ENCODE peak calls at places on chromosome 14, in ten cellular contexts. Q, E, A, P, D, B, O, W, Z and J are unnamed samples. For H3K9me3, the result is how much of the 10 kb centered on the place peaks cover.

GRCh38 chr14:22646570-22647254 is 2.6 kb upstream of the OR6J1 start:
- DNase-seq in Q (no peak), E (no peak), A (no peak), P (no peak), D (no peak), B (no peak), O (no peak), W (no peak), Z (no peak), J (no peak)

GRCh38 chr14:24055971-24056799 is 4.4 kb downstream of the CARMIL3 start:
- DNase-seq in Q (no peak), E (no peak), A (no peak), P (no peak), D (no peak), B (peak), O (no peak), W (no peak), Z (no peak), J (no peak)

GRCh38 chr14:22546722-22547071 is 42.3 kb downstream of the DAD1 start:
- DNase-seq in Q (no peak), E (no peak), A (no peak), P (no peak), D (no peak), B (no peak), O (no peak), W (no peak), Z (no peak), J (no peak)

GRCh38 chr14:57714487-57714899 is 151.4 kb downstream of the SLC35F4 start:
- DNase-seq in Q (no peak), E (no peak), A (no peak), P (no peak), D (no peak), B (no peak), O (no peak), W (no peak), Z (no peak), J (no peak)

GRCh38 chr14:58572092-58572853 is 65.5 kb upstream of the DACT1 start:
- DNase-seq in Q (no peak), E (no peak), A (peak), P (no peak), D (peak), B (no peak), O (no peak), W (peak), Z (no peak), J (no peak)

GRCh38 chr14:50971122-50971781 is 27.0 kb upstream of the PYGL start:
- DNase-seq in Q (no peak), E (no peak), A (no peak), P (no peak), D (no peak), B (no peak), O (no peak), W (no peak), Z (no peak), J (no peak)

GRCh38 chr14:50101417-50101816 is 15.0 kb downstream of the VCPKMT start:
- DNase-seq in Q (no peak), E (no peak), A (no peak), P (no peak), D (no peak), B (no peak), O (no peak), W (no peak), Z (no peak), J (no peak)

GRCh38 chr14:104694475-104694950 is 5.1 kb downstream of the INF2 start:
- DNase-seq in Q (no peak), E (no peak), A (no peak), P (no peak), D (no peak), B (no peak), O (no peak), W (no peak), Z (no peak), J (no peak)

GRCh38 chr14:59543873-59544272 is 32.7 kb downstream of the CCDC175 start:
- DNase-seq in Q (no peak), E (no peak), A (no peak), P (no peak), D (no peak), B (no peak), O (no peak), W (no peak), Z (no peak), J (no peak)

GRCh38 chr14:50003213-50004021 is 110.5 kb downstream of the ARF6 start:
- DNase-seq in Q (peak), E (peak), A (peak), P (peak), D (peak), B (peak), O (no peak), W (peak), Z (peak), J (peak)

GRCh38 chr14:77505031-77505430 is 6.4 kb upstream of the ISM2 start:
- DNase-seq in Q (no peak), E (no peak), A (no peak), P (no peak), D (no peak), B (no peak), O (no peak), W (no peak), Z (no peak), J (no peak)

GRCh38 chr14:77503138-77503537 is 4.5 kb upstream of the ISM2 start:
- DNase-seq in Q (no peak), E (no peak), A (no peak), P (no peak), D (no peak), B (no peak), O (no peak), W (no peak), Z (no peak), J (no peak)

GRCh38 chr14:77498984-77499527 is 440 bp upstream of the ISM2 start:
- DNase-seq in Q (no peak), E (no peak), A (no peak), P (no peak), D (no peak), B (no peak), O (no peak), W (no peak), Z (no peak), J (no peak)

GRCh38 chr14:77498120-77498979 is at the start of gene ISM2:
- DNase-seq in Q (peak), E (no peak), A (peak), P (no peak), D (peak), B (no peak), O (peak), W (no peak), Z (peak), J (no peak)

GRCh38 chr14:77502109-77502782 is 3.6 kb upstream of the ISM2 start:
- DNase-seq in Q (no peak), E (no peak), A (no peak), P (no peak), D (no peak), B (no peak), O (no peak), W (no peak), Z (no peak), J (no peak)
- H3K9me3 ChIP-seq in Q (under half), E (under half), A (under half), P (under half), D (under half), B (under half), O (under half), W (under half), Z (under half), J (under half)

GRCh38 chr14:74921053-74921620 is 1.9 kb downstream of the RPS6KL1 start:
- DNase-seq in Q (no peak), E (no peak), A (no peak), P (no peak), D (no peak), B (no peak), O (no peak), W (no peak), Z (no peak), J (no peak)
- H3K9me3 ChIP-seq in Q (under half), E (under half), A (under half), P (under half), D (under half), B (under half), O (under half), W (under half), Z (under half), J (under half)

GRCh38 chr14:74238974-74239847 is at the start of gene VSX2:
- DNase-seq in Q (no peak), E (no peak), A (no peak), P (no peak), D (no peak), B (no peak), O (no peak), W (no peak), Z (no peak), J (no peak)
- H3K9me3 ChIP-seq in Q (under half), E (under half), A (under half), P (under half), D (under half), B (under half), O (under half), W (under half), Z (under half), J (under half)

DNA sequence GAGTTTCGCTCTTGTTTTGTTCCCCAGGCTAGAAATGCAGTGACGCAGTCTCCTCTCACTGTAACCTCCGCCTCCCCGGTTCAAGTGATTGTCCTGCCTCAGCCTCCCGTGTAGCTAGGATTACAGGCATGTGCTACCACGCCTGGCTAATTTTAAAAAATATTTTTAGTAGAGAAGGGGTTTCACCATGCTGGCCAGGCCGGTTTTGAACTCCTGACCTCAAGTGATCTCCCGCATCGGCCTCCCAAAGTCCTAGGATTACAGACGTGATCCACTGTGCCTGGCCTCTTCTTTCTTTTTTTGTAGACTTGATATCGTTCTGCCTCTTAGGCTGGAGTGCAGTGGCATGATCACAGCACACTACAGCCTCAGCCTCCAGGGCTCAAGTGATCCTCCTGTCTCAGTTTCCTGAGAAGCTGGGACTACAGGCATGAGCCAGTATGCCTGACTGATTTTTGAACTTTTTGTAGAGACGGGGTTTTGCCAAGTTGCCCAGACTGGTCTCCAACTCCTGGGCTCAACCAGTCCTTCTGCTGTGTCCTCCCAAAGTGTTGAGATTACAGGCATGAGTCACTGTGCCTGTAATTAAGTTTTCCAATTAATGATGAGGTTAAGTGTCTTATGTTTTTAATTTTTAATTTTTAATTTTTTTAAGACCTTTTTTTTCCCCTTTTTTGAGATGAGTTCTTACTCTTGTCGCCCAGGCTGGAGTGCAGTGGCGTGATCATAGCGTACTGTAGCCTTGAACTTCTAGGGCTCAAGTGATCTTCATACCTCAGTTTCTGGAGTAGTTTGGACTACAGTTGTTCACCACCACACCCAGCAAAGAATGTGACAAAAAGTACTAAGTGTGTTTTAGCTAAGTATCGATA is 10.2 kb downstream of the RCOR1 start:
- DNase-seq in Q (no peak), E (no peak), A (no peak), P (no peak), D (no peak), B (no peak), O (no peak), W (no peak), Z (no peak), J (no peak)
- H3K9me3 ChIP-seq in Q (under half), E (under half), A (under half), P (under half), D (under half), B (under half), O (under half), W (under half), Z (under half), J (under half)

DNA sequence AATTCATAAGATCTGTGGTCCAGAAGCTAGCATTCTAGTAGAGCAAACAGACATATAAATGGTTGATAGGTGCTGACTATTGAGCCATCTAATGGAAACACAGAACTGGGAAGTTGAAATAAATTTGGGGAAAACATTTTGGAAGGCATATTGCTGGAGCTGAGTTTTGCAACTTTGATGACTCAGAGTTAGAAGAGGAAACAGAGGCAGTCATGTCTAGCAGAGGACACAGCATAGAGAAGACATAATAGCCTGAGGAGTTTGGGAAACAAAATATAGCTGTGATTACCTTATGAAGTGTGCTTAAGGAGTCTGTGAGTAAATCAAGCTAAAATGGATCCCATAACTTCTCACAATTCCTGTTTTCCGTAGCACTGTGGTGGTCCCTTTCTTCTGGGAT is 86.9 kb upstream of the FLRT2 start:
- DNase-seq in Q (no peak), E (no peak), A (no peak), P (no peak), D (no peak), B (no peak), O (no peak), W (no peak), Z (no peak), J (no peak)
- H3K9me3 ChIP-seq in Q (under half), E (under half), A (under half), P (under half), D (under half), B (under half), O (under half), W (under half), Z (under half), J (under half)

DNA sequence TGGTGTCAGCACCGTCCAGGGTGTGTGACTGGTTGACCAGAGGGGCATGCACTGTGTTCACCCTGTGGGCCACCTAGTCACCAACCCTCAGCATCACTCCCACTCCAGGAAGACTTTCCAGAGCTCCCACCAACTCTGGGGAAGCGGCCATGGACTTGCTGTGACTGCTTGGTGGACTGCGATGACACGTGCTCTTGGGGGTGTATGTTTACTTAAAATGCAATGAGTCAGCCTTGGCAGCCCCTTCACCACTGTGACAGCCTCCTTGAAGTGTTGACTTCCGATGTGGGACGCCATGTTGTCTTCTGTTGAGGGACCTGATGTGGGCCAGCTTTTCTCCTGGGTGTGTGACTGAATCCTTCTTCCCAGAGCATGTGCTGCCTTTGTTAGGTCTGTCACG is 151.1 kb upstream of the RTL1 start:
- DNase-seq in Q (no peak), E (no peak), A (no peak), P (no peak), D (no peak), B (no peak), O (no peak), W (no peak), Z (no peak), J (no peak)
- H3K9me3 ChIP-seq in Q (under half), E (under half), A (under half), P (under half), D (under half), B (under half), O (under half), W (under half), Z (under half), J (under half)

GRCh38 chr14:40216976-40217375 is 784.7 kb upstream of the FBXO33 start:
- DNase-seq in Q (no peak), E (no peak), A (no peak), P (no peak), D (no peak), B (no peak), O (no peak), W (no peak), Z (no peak), J (no peak)
- H3K9me3 ChIP-seq in Q (under half), E (under half), A (under half), P (under half), D (under half), B (under half), O (under half), W (under half), Z (under half), J (under half)

DNA sequence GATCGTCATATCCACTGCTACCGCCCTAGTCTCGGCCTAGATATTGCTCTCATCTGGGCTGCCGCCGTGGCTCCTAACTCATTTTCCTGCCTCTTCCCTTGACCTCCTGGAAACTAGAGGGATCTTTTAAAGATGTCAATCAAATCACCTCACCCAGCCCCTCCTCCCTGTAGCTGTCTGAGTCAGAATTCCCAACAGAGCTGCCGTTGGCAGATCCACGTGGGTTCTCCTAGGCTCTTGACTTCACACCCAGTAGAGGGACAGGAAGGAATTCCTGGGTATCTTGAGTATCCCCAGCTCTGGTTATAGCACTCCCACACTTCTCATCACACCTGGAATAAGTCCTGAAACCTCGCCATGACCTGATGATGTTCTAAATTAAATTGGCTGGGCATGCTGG is 11.9 kb downstream of the TGFB3 start:
- DNase-seq in Q (no peak), E (no peak), A (no peak), P (no peak), D (no peak), B (no peak), O (no peak), W (no peak), Z (no peak), J (no peak)
- H3K9me3 ChIP-seq in Q (under half), E (under half), A (under half), P (under half), D (under half), B (under half), O (under half), W (under half), Z (under half), J (under half)

GRCh38 chr14:29953501-29953900 is 25.9 kb upstream of the PRKD1 start:
- DNase-seq in Q (no peak), E (no peak), A (no peak), P (no peak), D (no peak), B (no peak), O (no peak), W (no peak), Z (no peak), J (no peak)

GRCh38 chr14:29955087-29955486 is 27.4 kb upstream of the PRKD1 start:
- DNase-seq in Q (no peak), E (no peak), A (no peak), P (no peak), D (no peak), B (no peak), O (no peak), W (no peak), Z (no peak), J (no peak)
- H3K9me3 ChIP-seq in Q (under half), E (under half), A (under half), P (under half), D (under half), B (under half), O (under half), W (under half), Z (under half), J (under half)